ENCODE peak calls at places on chromosomes 3 and 15, in five cellular contexts. One of them, this sample, is unnamed.

GRCh38 chr3:27720899-27721716 is 1.0 kb downstream of the EOMES start:
- DNase-seq in breast epithelium: no peak
- DNase-seq in RWPE1: peak; percentile 51
- DNase-seq in cardiac muscle cell: no peak
- DNase-seq in colonic mucosa: no peak
- DNase-seq in this sample: no peak

GRCh38 chr3:30692498-30693130 is 86.2 kb downstream of the TGFBR2 start:
- DNase-seq in breast epithelium: no peak
- DNase-seq in RWPE1: no peak
- DNase-seq in cardiac muscle cell: no peak
- DNase-seq in colonic mucosa: no peak
- DNase-seq in this sample: no peak

GRCh38 chr15:93029613-93030429 is 59.2 kb downstream of the RGMA start:
- DNase-seq in breast epithelium: peak; percentile 47
- DNase-seq in RWPE1: no peak
- DNase-seq in cardiac muscle cell: peak; percentile 37
- DNase-seq in colonic mucosa: no peak
- DNase-seq in this sample: peak; percentile 22

GRCh38 chr3:54188176-54188791 is 65.9 kb downstream of the CACNA2D3 start:
- DNase-seq in breast epithelium: no peak
- DNase-seq in RWPE1: peak; percentile 50
- DNase-seq in cardiac muscle cell: peak; percentile 84
- DNase-seq in colonic mucosa: peak; percentile 45
- DNase-seq in this sample: no peak

GRCh38 chr3:50089603-50089945 is 855 bp downstream of the RBM5 start:
- DNase-seq in breast epithelium: no peak
- DNase-seq in RWPE1: peak; percentile 22
- DNase-seq in cardiac muscle cell: peak; percentile 28
- DNase-seq in colonic mucosa: no peak
- DNase-seq in this sample: no peak

GRCh38 chr3:171328419-171329082 is 131.7 kb downstream of the TNIK start:
- DNase-seq in breast epithelium: no peak
- DNase-seq in RWPE1: no peak
- DNase-seq in cardiac muscle cell: peak; percentile 47
- DNase-seq in colonic mucosa: peak; percentile 69
- DNase-seq in this sample: no peak

GRCh38 chr15:89912674-89913396 is at the start of gene ARPIN:
- DNase-seq in breast epithelium: peak; percentile 61
- DNase-seq in RWPE1: peak; percentile 60
- DNase-seq in cardiac muscle cell: peak; percentile 63
- DNase-seq in colonic mucosa: peak; percentile 71
- DNase-seq in this sample: peak; percentile 78

GRCh38 chr3:127424766-127425504 is 137.1 kb upstream of the PRR20G start:
- DNase-seq in breast epithelium: no peak
- DNase-seq in RWPE1: no peak
- DNase-seq in cardiac muscle cell: no peak
- DNase-seq in colonic mucosa: peak; percentile 14
- DNase-seq in this sample: no peak

GRCh38 chr3:143263844-143264243 is 144.3 kb downstream of the CHST2 start:
- DNase-seq in breast epithelium: no peak
- DNase-seq in RWPE1: no peak
- DNase-seq in cardiac muscle cell: no peak
- DNase-seq in colonic mucosa: no peak
- DNase-seq in this sample: no peak

GRCh38 chr3:189883113-189883753 is 237.5 kb downstream of the P3H2 start:
- DNase-seq in breast epithelium: no peak
- DNase-seq in RWPE1: no peak
- DNase-seq in cardiac muscle cell: no peak
- DNase-seq in colonic mucosa: no peak
- DNase-seq in this sample: no peak

GRCh38 chr3:129689036-129689435 is 82.6 kb upstream of the PLXND1 start:
- DNase-seq in breast epithelium: no peak
- DNase-seq in RWPE1: no peak
- DNase-seq in cardiac muscle cell: no peak
- DNase-seq in colonic mucosa: no peak
- DNase-seq in this sample: no peak

GRCh38 chr15:77018796-77019475 is 24.0 kb downstream of the PSTPIP1 start:
- DNase-seq in breast epithelium: no peak
- DNase-seq in RWPE1: no peak
- DNase-seq in cardiac muscle cell: no peak
- DNase-seq in colonic mucosa: no peak
- DNase-seq in this sample: no peak

GRCh38 chr3:144770813-144771400 is 799.3 kb downstream of the DIPK2A start:
- DNase-seq in breast epithelium: no peak
- DNase-seq in RWPE1: peak; percentile 1
- DNase-seq in cardiac muscle cell: peak; percentile 70
- DNase-seq in colonic mucosa: no peak
- DNase-seq in this sample: no peak

GRCh38 chr3:106457278-106458210 is 588.7 kb upstream of the CBLB start:
- DNase-seq in breast epithelium: peak; percentile 60
- DNase-seq in RWPE1: peak; percentile 16
- DNase-seq in cardiac muscle cell: peak; percentile 79
- DNase-seq in colonic mucosa: no peak
- DNase-seq in this sample: no peak

GRCh38 chr15:91997163-91997562 is 143.7 kb downstream of the SLCO3A1 start:
- DNase-seq in breast epithelium: no peak
- DNase-seq in RWPE1: no peak
- DNase-seq in cardiac muscle cell: no peak
- DNase-seq in colonic mucosa: no peak
- DNase-seq in this sample: no peak

GRCh38 chr3:29064085-29064484 is 216.8 kb upstream of the RBMS3 start:
- DNase-seq in breast epithelium: no peak
- DNase-seq in RWPE1: no peak
- DNase-seq in cardiac muscle cell: peak; percentile 4
- DNase-seq in colonic mucosa: no peak
- DNase-seq in this sample: no peak

GRCh38 chr3:50340404-50341329 is at the start of gene RASSF1:
- DNase-seq in breast epithelium: no peak
- DNase-seq in RWPE1: no peak
- DNase-seq in cardiac muscle cell: peak; percentile 69
- DNase-seq in colonic mucosa: peak; percentile 86
- DNase-seq in this sample: no peak

GRCh38 chr3:64187065-64187959 is 38.0 kb downstream of the PRICKLE2 start:
- DNase-seq in breast epithelium: no peak
- DNase-seq in RWPE1: peak; percentile 75
- DNase-seq in cardiac muscle cell: peak; percentile 95
- DNase-seq in colonic mucosa: peak; percentile 37
- DNase-seq in this sample: no peak

GRCh38 chr3:12175844-12176453 is 17.2 kb upstream of the TIMP4 start:
- DNase-seq in breast epithelium: no peak
- DNase-seq in RWPE1: peak; percentile 36
- DNase-seq in cardiac muscle cell: peak; percentile 80
- DNase-seq in colonic mucosa: peak; percentile 76
- DNase-seq in this sample: peak; percentile 74

GRCh38 chr15:44535509-44536297 is 1.2 kb upstream of the EIF3J start:
- DNase-seq in breast epithelium: no peak
- DNase-seq in RWPE1: peak; percentile 19
- DNase-seq in cardiac muscle cell: no peak
- DNase-seq in colonic mucosa: peak; percentile 56
- DNase-seq in this sample: peak; percentile 24

GRCh38 chr3:99625237-99625622 is 13.2 kb upstream of the COL8A1 start:
- DNase-seq in breast epithelium: no peak
- DNase-seq in RWPE1: no peak
- DNase-seq in cardiac muscle cell: no peak
- DNase-seq in colonic mucosa: no peak
- DNase-seq in this sample: no peak

GRCh38 chr15:101522621-101523559 is 33.4 kb upstream of the PCSK6 start:
- DNase-seq in breast epithelium: no peak
- DNase-seq in RWPE1: no peak
- DNase-seq in cardiac muscle cell: no peak
- DNase-seq in colonic mucosa: peak; percentile 19
- DNase-seq in this sample: no peak

GRCh38 chr3:42300013-42300412 is 34.0 kb upstream of the CCK start:
- DNase-seq in breast epithelium: no peak
- DNase-seq in RWPE1: peak; percentile 38
- DNase-seq in cardiac muscle cell: peak; percentile 53
- DNase-seq in colonic mucosa: no peak
- DNase-seq in this sample: no peak

GRCh38 chr3:127043731-127044510 is 61.0 kb downstream of the PLXNA1 start:
- DNase-seq in breast epithelium: no peak
- DNase-seq in RWPE1: no peak
- DNase-seq in cardiac muscle cell: no peak
- DNase-seq in colonic mucosa: no peak
- DNase-seq in this sample: no peak

GRCh38 chr3:124986153-124987143 is 51.9 kb upstream of the MUC13 start:
- DNase-seq in breast epithelium: no peak
- DNase-seq in RWPE1: peak; percentile 89
- DNase-seq in cardiac muscle cell: peak; percentile 79
- DNase-seq in colonic mucosa: peak; percentile 70
- DNase-seq in this sample: no peak

GRCh38 chr3:194061421-194062029 is 74.4 kb upstream of the HES1 start:
- DNase-seq in breast epithelium: no peak
- DNase-seq in RWPE1: no peak
- DNase-seq in cardiac muscle cell: no peak
- DNase-seq in colonic mucosa: no peak
- DNase-seq in this sample: no peak

GRCh38 chr15:68053997-68054657 is at the start of gene PIAS1:
- DNase-seq in breast epithelium: peak; percentile 93
- DNase-seq in RWPE1: peak; percentile 96
- DNase-seq in cardiac muscle cell: peak; percentile 95
- DNase-seq in colonic mucosa: peak; percentile 96
- DNase-seq in this sample: peak; percentile 97
- TF ChIP-seq CTCF in breast epithelium: no peak
- TF ChIP-seq CTCF in RWPE1: no peak
- TF ChIP-seq CTCF in cardiac muscle cell: no peak
- TF ChIP-seq CTCF in colonic mucosa: no peak
- TF ChIP-seq CTCF in this sample: no peak

GRCh38 chr3:90092994-90093393 is 985.6 kb downstream of the EPHA3 start:
- DNase-seq in breast epithelium: no peak
- DNase-seq in RWPE1: peak; percentile 8
- DNase-seq in cardiac muscle cell: peak; percentile 50
- DNase-seq in colonic mucosa: no peak
- DNase-seq in this sample: no peak

GRCh38 chr3:90091557-90091956 is 984.1 kb downstream of the EPHA3 start:
- DNase-seq in breast epithelium: no peak
- DNase-seq in RWPE1: peak; percentile 2
- DNase-seq in cardiac muscle cell: peak; percentile 82
- DNase-seq in colonic mucosa: peak; percentile 19
- DNase-seq in this sample: peak; percentile 42
- TF ChIP-seq CTCF in breast epithelium: no peak
- TF ChIP-seq CTCF in RWPE1: no peak
- TF ChIP-seq CTCF in cardiac muscle cell: peak; percentile 57
- TF ChIP-seq CTCF in colonic mucosa: peak; percentile 44
- TF ChIP-seq CTCF in this sample: peak; percentile 69

GRCh38 chr15:67114046-67114445 is 48.6 kb downstream of the SMAD3 start:
- DNase-seq in breast epithelium: no peak
- DNase-seq in RWPE1: no peak
- DNase-seq in cardiac muscle cell: no peak
- DNase-seq in colonic mucosa: no peak
- DNase-seq in this sample: no peak
- TF ChIP-seq CTCF in breast epithelium: no peak
- TF ChIP-seq CTCF in RWPE1: no peak
- TF ChIP-seq CTCF in cardiac muscle cell: no peak
- TF ChIP-seq CTCF in colonic mucosa: no peak
- TF ChIP-seq CTCF in this sample: no peak

GRCh38 chr3:72811551-72811950 is 36.7 kb downstream of the SHQ1 start:
- DNase-seq in breast epithelium: no peak
- DNase-seq in RWPE1: no peak
- DNase-seq in cardiac muscle cell: no peak
- DNase-seq in colonic mucosa: no peak
- DNase-seq in this sample: no peak
- TF ChIP-seq CTCF in breast epithelium: no peak
- TF ChIP-seq CTCF in RWPE1: peak; percentile 7
- TF ChIP-seq CTCF in cardiac muscle cell: no peak
- TF ChIP-seq CTCF in colonic mucosa: no peak
- TF ChIP-seq CTCF in this sample: no peak

DNA sequence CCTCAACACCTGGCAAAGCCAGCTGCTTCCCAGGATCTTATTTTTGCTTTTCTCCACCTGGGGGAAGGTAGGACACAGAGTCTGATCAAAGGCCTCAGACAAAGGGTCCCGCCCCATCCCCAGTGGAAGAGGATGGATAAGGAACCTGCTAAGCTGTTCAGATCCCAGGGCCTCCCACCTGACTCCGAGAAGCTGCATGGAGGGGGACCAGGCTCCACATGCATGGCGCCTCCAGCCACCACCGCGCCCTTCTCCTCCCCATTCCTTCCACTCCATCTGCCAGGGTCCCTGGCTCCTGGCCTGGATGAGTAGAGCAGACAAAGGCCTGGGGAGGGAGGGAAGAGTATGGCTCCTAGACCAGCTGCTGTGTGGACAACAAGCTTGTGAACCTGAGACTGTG is 20.0 kb upstream of the CRABP1 start:
- DNase-seq in breast epithelium: no peak
- DNase-seq in RWPE1: no peak
- DNase-seq in cardiac muscle cell: no peak
- DNase-seq in colonic mucosa: no peak
- DNase-seq in this sample: no peak
- TF ChIP-seq CTCF in breast epithelium: no peak
- TF ChIP-seq CTCF in RWPE1: no peak
- TF ChIP-seq CTCF in cardiac muscle cell: no peak
- TF ChIP-seq CTCF in colonic mucosa: no peak
- TF ChIP-seq CTCF in this sample: no peak